ENCODE peak calls at places on chromosomes 6 and 20, in eight cellular contexts. G, O, F, N, T, R, L and Y are unnamed samples.

GRCh38 chr6:70325009-70325408 is 22.1 kb upstream of the COL9A1 start:
- ATAC-seq in L (no peak), O (no peak), R (no peak), F (no peak), T (no peak), G (no peak), N (no peak), Y (no peak)

GRCh38 chr20:22584922-22585785 is 782 bp upstream of the FOXA2 start:
- ATAC-seq in N (peak), T (no peak), L (peak), R (no peak), G (peak), O (no peak), F (no peak), Y (no peak)

GRCh38 chr6:105388392-105388791 is 14.5 kb downstream of the PREP start:
- ATAC-seq in O (no peak), N (no peak), G (no peak), R (no peak), L (no peak), F (no peak), T (no peak), Y (no peak)

GRCh38 chr6:81126150-81126549 is 626.3 kb downstream of the TENT5A start:
- ATAC-seq in L (no peak), N (no peak), G (no peak), T (no peak), R (no peak), F (no peak), O (no peak), Y (no peak)

GRCh38 chr6:159948199-159948598 is 20.7 kb upstream of the IGF2R start:
- ATAC-seq in G (no peak), T (no peak), F (no peak), O (no peak), R (no peak), L (no peak), N (no peak), Y (no peak)

GRCh38 chr6:42627674-42628073 is 63.8 kb downstream of the UBR2 start:
- ATAC-seq in O (no peak), F (no peak), R (no peak), L (no peak), G (no peak), N (peak), T (no peak), Y (no peak)

GRCh38 chr6:6591778-6592388 is 3.4 kb downstream of the LY86 start:
- ATAC-seq in O (no peak), F (peak), N (no peak), G (peak), L (no peak), T (peak), R (peak), Y (no peak)

GRCh38 chr6:72950114-72950860 is 275.0 kb downstream of the KHDC1L start:
- ATAC-seq in R (no peak), F (no peak), N (no peak), T (peak), O (no peak), L (no peak), G (no peak), Y (no peak)

GRCh38 chr6:151485616-151486015 is 8.2 kb upstream of the CCDC170 start:
- ATAC-seq in T (no peak), G (no peak), R (no peak), L (no peak), N (no peak), O (no peak), F (no peak), Y (no peak)

GRCh38 chr6:30641048-30641447 is 5.9 kb upstream of the C6orf136 start:
- ATAC-seq in N (no peak), L (no peak), O (no peak), F (no peak), R (no peak), T (no peak), G (no peak), Y (no peak)

GRCh38 chr20:47358052-47358671 is 1.7 kb upstream of the ZMYND8 start:
- ATAC-seq in R (no peak), G (no peak), T (no peak), F (no peak), N (no peak), L (no peak), O (no peak), Y (no peak)

GRCh38 chr6:13013681-13014550 is 297.3 kb downstream of the PHACTR1 start:
- ATAC-seq in R (peak), N (peak), L (no peak), F (no peak), T (peak), G (no peak), O (peak), Y (no peak)

GRCh38 chr20:58542411-58543095 is 27.4 kb upstream of the APCDD1L start:
- ATAC-seq in F (no peak), L (peak), R (no peak), N (peak), O (peak), G (no peak), T (no peak), Y (peak)

GRCh38 chr20:40991181-40991889 is 37.3 kb upstream of the TOP1 start:
- ATAC-seq in T (peak), O (peak), G (peak), R (peak), L (no peak), F (peak), N (no peak), Y (peak)

GRCh38 chr6:129733290-129733689 is 23.3 kb upstream of the ARHGAP18 start:
- ATAC-seq in R (no peak), F (peak), N (no peak), G (no peak), T (no peak), L (peak), O (no peak), Y (no peak)

GRCh38 chr6:124924333-124924759 is 37.9 kb upstream of the RNF217 start:
- ATAC-seq in L (no peak), T (no peak), O (no peak), N (no peak), F (no peak), R (no peak), G (no peak), Y (no peak)

GRCh38 chr6:118307581-118307980 is 240.5 kb upstream of the PLN start:
- ATAC-seq in L (no peak), R (peak), N (no peak), G (no peak), O (no peak), T (no peak), F (no peak), Y (no peak)

GRCh38 chr20:62573856-62574611 is 68.3 kb upstream of the SLCO4A1 start:
- ATAC-seq in G (no peak), T (no peak), O (no peak), R (no peak), L (no peak), N (no peak), F (no peak), Y (no peak)

GRCh38 chr20:47665221-47665991 is 119.9 kb downstream of the SULF2 start:
- ATAC-seq in T (no peak), G (no peak), F (no peak), R (no peak), O (no peak), N (no peak), L (no peak), Y (no peak)

GRCh38 chr6:143136647-143137046 is 76.0 kb downstream of the AIG1 start:
- ATAC-seq in T (no peak), R (no peak), N (no peak), O (no peak), L (peak), G (no peak), F (no peak), Y (peak)

GRCh38 chr6:54308240-54308639 is at the start of gene TINAG:
- ATAC-seq in F (peak), L (no peak), N (no peak), O (no peak), G (no peak), R (no peak), T (no peak), Y (no peak)

GRCh38 chr20:15138548-15139126 is 801.2 kb upstream of the FLRT3 start:
- ATAC-seq in R (no peak), N (peak), G (no peak), F (no peak), L (no peak), O (no peak), T (no peak), Y (no peak)

GRCh38 chr6:34457392-34457746 is 8.5 kb upstream of the PACSIN1 start:
- ATAC-seq in T (no peak), O (no peak), N (no peak), G (no peak), F (peak), L (peak), R (no peak), Y (no peak)

GRCh38 chr6:37840940-37841300 is 21.4 kb downstream of the ZFAND3 start:
- ATAC-seq in T (no peak), R (no peak), G (peak), O (peak), F (peak), N (no peak), L (no peak), Y (peak)

GRCh38 chr20:25360631-25361286 is 29.9 kb downstream of the ABHD12 start:
- ATAC-seq in O (no peak), N (no peak), R (peak), T (peak), L (peak), G (peak), F (peak), Y (no peak)

GRCh38 chr6:45741437-45742166 is 274.1 kb downstream of the CLIC5 start:
- ATAC-seq in F (peak), O (peak), R (no peak), G (peak), L (no peak), N (no peak), T (peak), Y (no peak)